ENCODE peak calls at places on chromosome 11, in eight cellular contexts. F, K, V, A, O, Z, I and H are unnamed samples.

GRCh38 chr11:132312616-132313210 is 942.3 kb downstream of the NTM start:
- DNase-seq in Z (peak; percentile 6), A (peak; percentile 46), I (no peak), O (no peak), V (peak; percentile 33), K (peak; percentile 5), F (no peak), H (no peak)

GRCh38 chr11:12556788-12557384 is 117.3 kb upstream of the TEAD1 start:
- DNase-seq in I (peak; percentile 75), V (peak; percentile 99), F (peak; percentile 90), K (peak; percentile 63), Z (peak; percentile 95), A (peak; percentile 90), O (peak; percentile 56), H (no peak)

GRCh38 chr11:86610559-86611341 is 61.7 kb downstream of the ME3 start:
- DNase-seq in V (no peak), I (no peak), A (no peak), K (no peak), Z (peak; percentile 39), F (no peak), O (no peak), H (no peak)

GRCh38 chr11:89235121-89235520 is 57.4 kb downstream of the TYR start:
- DNase-seq in Z (no peak), F (no peak), O (no peak), I (no peak), A (no peak), K (no peak), V (no peak), H (no peak)

GRCh38 chr11:86488553-86488952 is 113.9 kb downstream of the CCDC81 start:
- DNase-seq in F (no peak), Z (no peak), K (peak; percentile 35), O (no peak), A (no peak), I (no peak), V (no peak), H (no peak)

GRCh38 chr11:31608995-31609394 is 99.4 kb downstream of the ELP4 start:
- DNase-seq in O (no peak), I (no peak), A (no peak), F (no peak), K (no peak), Z (no peak), V (no peak), H (no peak)

GRCh38 chr11:125364085-125364822 is 131.8 kb downstream of the FEZ1 start:
- DNase-seq in O (no peak), Z (peak; percentile 28), I (no peak), K (peak; percentile 60), F (no peak), V (peak; percentile 33), A (peak; percentile 53), H (no peak)

GRCh38 chr11:11251394-11251970 is 101.6 kb downstream of the CSNK2A3 start:
- DNase-seq in Z (no peak), O (no peak), I (no peak), V (no peak), A (no peak), F (no peak), K (no peak), H (no peak)

GRCh38 chr11:76587810-76588454 is 82.6 kb downstream of the LRRC32 start:
- DNase-seq in V (no peak), F (no peak), I (no peak), K (peak; percentile 10), Z (peak; percentile 60), O (no peak), A (no peak), H (no peak)

GRCh38 chr11:69040581-69041260 is 8.0 kb upstream of the TPCN2 start:
- DNase-seq in A (peak; percentile 90), Z (peak; percentile 69), F (peak; percentile 62), V (peak; percentile 88), I (no peak), O (no peak), K (no peak), H (no peak)

GRCh38 chr11:69290791-69291190 is 3.2 kb upstream of the MYEOV start:
- DNase-seq in V (no peak), F (no peak), K (no peak), I (no peak), A (no peak), O (peak; percentile 58), Z (no peak), H (no peak)

GRCh38 chr11:74570266-74571061 is 21.9 kb upstream of the POLD3 start:
- DNase-seq in V (peak; percentile 60), A (peak; percentile 38), F (no peak), I (peak; percentile 25), Z (peak; percentile 58), O (peak; percentile 66), K (peak; percentile 65), H (no peak)

GRCh38 chr11:120568572-120569307 is 57.2 kb downstream of the GRIK4 start:
- DNase-seq in F (no peak), O (no peak), K (no peak), V (no peak), A (no peak), Z (no peak), I (no peak), H (no peak)

DNA sequence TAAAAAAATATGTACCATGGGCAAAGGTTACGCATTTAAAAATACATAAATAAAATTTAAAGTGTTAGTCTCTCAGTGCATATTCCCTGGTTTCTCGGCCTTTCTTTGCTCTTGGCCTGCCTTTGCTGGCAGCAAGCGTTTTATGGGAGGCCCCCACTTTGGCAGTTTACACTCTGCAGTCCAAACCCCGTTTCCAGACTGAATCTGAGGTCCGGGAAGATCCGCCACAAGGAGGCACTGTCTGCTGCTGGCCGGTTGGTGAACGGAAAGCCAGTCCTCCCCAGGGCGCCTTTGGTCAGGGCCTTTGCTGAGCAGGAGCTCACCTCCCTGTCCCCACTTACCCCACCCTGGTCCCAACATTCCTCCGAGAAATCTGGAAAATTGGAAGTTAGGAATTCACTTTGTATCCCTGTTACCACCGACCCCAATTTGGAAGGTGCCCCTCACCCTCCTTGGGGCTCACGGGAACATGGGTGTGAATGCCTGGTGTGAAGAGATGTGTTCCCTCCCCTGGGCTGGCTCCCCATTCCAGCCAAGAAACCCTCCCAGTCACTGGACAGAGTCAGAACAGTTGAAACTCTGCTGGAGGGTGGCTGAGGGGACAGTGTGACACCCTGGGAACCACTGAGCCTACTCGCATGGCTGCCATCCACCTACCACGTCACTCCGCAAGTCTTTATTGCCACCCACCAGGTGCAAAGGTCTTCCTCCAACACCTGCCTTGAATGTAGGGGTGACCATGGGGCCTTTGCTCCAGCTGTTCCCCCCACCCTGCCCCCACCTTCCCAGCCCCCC is 9.4 kb upstream of the SF1 start:
- DNase-seq in V (peak; percentile 53), K (peak; percentile 26), I (peak; percentile 42), F (no peak), A (peak; percentile 32), Z (peak; percentile 40), O (peak; percentile 82), H (peak; percentile 73)
- TF ChIP-seq CTCF in V (peak; percentile 88), K (peak; percentile 95), I (peak; percentile 51), F (peak; percentile 86), A (peak; percentile 89), Z (peak; percentile 82), O (peak; percentile 73), H (peak; percentile 67)

GRCh38 chr11:72343159-72343756 is 91.1 kb downstream of the CLPB start:
- DNase-seq in V (no peak), I (peak; percentile 26), O (no peak), Z (no peak), A (no peak), F (no peak), K (no peak), H (no peak)

GRCh38 chr11:72336163-72336562 is 92.2 kb upstream of the PHOX2A start:
- DNase-seq in K (no peak), V (no peak), I (no peak), O (no peak), Z (no peak), F (no peak), A (no peak), H (no peak)

GRCh38 chr11:72338266-72338665 is 94.3 kb upstream of the PHOX2A start:
- DNase-seq in I (no peak), F (no peak), V (no peak), A (no peak), Z (no peak), K (no peak), O (no peak), H (no peak)

GRCh38 chr11:72334651-72335050 is 90.7 kb upstream of the PHOX2A start:
- DNase-seq in A (no peak), I (no peak), V (no peak), O (no peak), Z (no peak), K (no peak), F (no peak), H (peak; percentile 58)

DNA sequence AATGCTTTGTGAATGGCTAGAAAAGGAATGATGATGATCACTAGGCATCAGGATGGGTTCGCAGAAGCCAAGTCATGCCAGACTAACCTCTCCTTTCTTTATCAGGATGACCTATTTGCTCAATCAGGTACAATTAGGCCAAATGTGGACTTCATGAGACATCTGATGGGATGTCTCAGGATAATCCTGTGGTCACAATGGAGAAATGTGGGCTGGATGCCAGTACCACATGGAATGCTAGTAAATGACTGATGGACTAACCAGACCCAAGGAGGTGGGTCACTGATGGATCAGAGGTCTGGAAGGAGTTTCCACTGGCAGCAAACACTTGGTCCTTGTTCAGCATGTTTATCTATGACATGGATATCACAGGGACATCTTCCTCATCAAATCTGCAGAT is 94.8 kb upstream of the PHOX2A start:
- DNase-seq in O (no peak), V (peak; percentile 27), Z (peak; percentile 47), A (no peak), K (no peak), I (no peak), F (no peak), H (no peak)
- H3K4me3 ChIP-seq in O (no peak overlapping the region), V (no peak overlapping the region), Z (no peak overlapping the region), A (no peak overlapping the region), K (no peak overlapping the region), I (no peak overlapping the region), F (no peak overlapping the region), H (no peak overlapping the region)

GRCh38 chr11:134471341-134472187 is 59.5 kb upstream of the B3GAT1 start:
- DNase-seq in A (no peak), K (no peak), I (no peak), F (no peak), O (no peak), Z (no peak), V (no peak), H (peak; percentile 66)

GRCh38 chr11:134468081-134468668 is 56.1 kb upstream of the B3GAT1 start:
- DNase-seq in A (no peak), K (no peak), I (no peak), F (no peak), O (peak; percentile 78), V (no peak), Z (no peak), H (no peak)

GRCh38 chr11:134468796-134469195 is 56.8 kb upstream of the B3GAT1 start:
- DNase-seq in O (no peak), A (no peak), V (no peak), F (no peak), K (no peak), Z (no peak), I (no peak), H (no peak)

GRCh38 chr11:134470238-134470637 is 58.2 kb upstream of the B3GAT1 start:
- DNase-seq in V (no peak), I (no peak), A (no peak), K (no peak), Z (no peak), O (no peak), F (no peak), H (no peak)

GRCh38 chr11:134469627-134470026 is 57.6 kb upstream of the B3GAT1 start:
- DNase-seq in I (no peak), O (no peak), F (no peak), A (no peak), V (no peak), Z (no peak), K (no peak), H (no peak)
- TF ChIP-seq CTCF in I (no peak), O (no peak), F (no peak), A (no peak), V (no peak), Z (no peak), K (no peak), H (no peak)

GRCh38 chr11:114059984-114060401 is 482 bp downstream of the ZBTB16 start:
- DNase-seq in V (no peak), K (no peak), Z (peak; percentile 71), F (no peak), O (peak; percentile 49), A (peak; percentile 54), I (no peak), H (no peak)
- H3K4me3 ChIP-seq in V (peak overlapping the region; percentile 65), K (peak overlapping the region; percentile 88), Z (peak overlapping the region; percentile 96), F (peak overlapping the region; percentile 56), O (peak overlapping the region; percentile 96), A (peak overlapping the region; percentile 81), I (peak overlapping the region; percentile 98), H (peak overlapping the region; percentile 74)